ENCODE peak calls at places on chromosomes 2 and 18, in nine cellular contexts. Q is H9, K is right atrium auricular region, C is lower lobe of right lung, G is A549, P is brain microvascular endothelial cell, X is stomach, S is A673, M is IMR-90. Y is an unnamed sample.

GRCh38 chr2:122148128-122148792 is 392.8 kb downstream of the TSN start:
- DNase-seq in Q (no peak), K (no peak), C (no peak), G (no peak), P (no peak), X (no peak), S (no peak), M (no peak), Y (no peak)

GRCh38 chr18:212780-213179 is 54.4 kb downstream of the USP14 start:
- DNase-seq in Q (no peak), K (no peak), C (no peak), G (no peak), P (no peak), X (no peak), S (no peak), M (no peak), Y (no peak)

GRCh38 chr2:84300030-84301029 is 158.8 kb downstream of the SUCLG1 start:
- DNase-seq in Q (no peak), K (no peak), C (no peak), G (peak), P (no peak), X (no peak), S (no peak), M (no peak), Y (no peak)

GRCh38 chr2:46460241-46460921 is 19.0 kb upstream of the TMEM247 start:
- DNase-seq in Q (no peak), K (peak), C (no peak), G (no peak), P (no peak), X (peak), S (no peak), M (no peak), Y (no peak)

GRCh38 chr2:190837417-190837816 is 43.2 kb upstream of the GLS start:
- DNase-seq in Q (no peak), K (no peak), C (no peak), G (peak), P (no peak), X (no peak), S (no peak), M (peak), Y (no peak)

GRCh38 chr18:63322908-63323634 is 3.5 kb upstream of the BCL2 start:
- DNase-seq in Q (peak), K (no peak), C (no peak), G (peak), P (peak), X (peak), S (peak), M (peak), Y (peak)

GRCh38 chr2:180523629-180524340 is 456.6 kb upstream of the UBE2E3 start:
- DNase-seq in Q (no peak), K (no peak), C (no peak), G (peak), P (peak), X (no peak), S (no peak), M (peak), Y (no peak)

GRCh38 chr18:5630766-5631413 is 87.1 kb upstream of the EPB41L3 start:
- DNase-seq in Q (no peak), K (no peak), C (no peak), G (no peak), P (peak), X (no peak), S (no peak), M (no peak), Y (no peak)

GRCh38 chr2:79219383-79219988 is 59.9 kb upstream of the REG3A start:
- DNase-seq in Q (peak), K (no peak), C (no peak), G (peak), P (peak), X (peak), S (peak), M (peak), Y (peak)

GRCh38 chr2:132691556-132691955 is 21.6 kb upstream of the LYPD1 start:
- DNase-seq in Q (no peak), K (no peak), C (no peak), G (no peak), P (no peak), X (no peak), S (no peak), M (no peak), Y (no peak)

GRCh38 chr2:105782123-105782522 is 37.4 kb downstream of the NCK2 start:
- DNase-seq in Q (no peak), K (no peak), C (no peak), G (no peak), P (no peak), X (no peak), S (peak), M (no peak), Y (no peak)

GRCh38 chr2:95060446-95061118 is 35.1 kb downstream of the MAL start:
- DNase-seq in Q (peak), K (no peak), C (no peak), G (no peak), P (no peak), X (no peak), S (no peak), M (no peak), Y (no peak)

GRCh38 chr18:58316943-58317342 is 272.9 kb downstream of the NEDD4L start:
- DNase-seq in Q (no peak), K (no peak), C (no peak), G (no peak), P (no peak), X (no peak), S (no peak), M (no peak), Y (no peak)

GRCh38 chr2:133130548-133131246 is 437.6 kb downstream of the NCKAP5 start:
- DNase-seq in Q (no peak), K (no peak), C (no peak), G (peak), P (peak), X (no peak), S (peak), M (peak), Y (no peak)

GRCh38 chr2:143525536-143525935 is 396.3 kb downstream of the ARHGAP15 start:
- DNase-seq in Q (no peak), K (no peak), C (no peak), G (no peak), P (no peak), X (no peak), S (peak), M (no peak), Y (no peak)

GRCh38 chr2:168614291-168615018 is 158.4 kb downstream of the CERS6 start:
- DNase-seq in Q (no peak), K (no peak), C (no peak), G (no peak), P (no peak), X (no peak), S (peak), M (no peak), Y (no peak)

GRCh38 chr2:182589121-182589520 is 126.9 kb upstream of the DNAJC10 start:
- DNase-seq in Q (no peak), K (no peak), C (no peak), G (no peak), P (no peak), X (no peak), S (no peak), M (no peak), Y (no peak)

GRCh38 chr2:160388464-160389263 is 104.9 kb downstream of the RBMS1 start:
- DNase-seq in Q (no peak), K (no peak), C (peak), G (no peak), P (no peak), X (peak), S (no peak), M (no peak), Y (peak)

DNA sequence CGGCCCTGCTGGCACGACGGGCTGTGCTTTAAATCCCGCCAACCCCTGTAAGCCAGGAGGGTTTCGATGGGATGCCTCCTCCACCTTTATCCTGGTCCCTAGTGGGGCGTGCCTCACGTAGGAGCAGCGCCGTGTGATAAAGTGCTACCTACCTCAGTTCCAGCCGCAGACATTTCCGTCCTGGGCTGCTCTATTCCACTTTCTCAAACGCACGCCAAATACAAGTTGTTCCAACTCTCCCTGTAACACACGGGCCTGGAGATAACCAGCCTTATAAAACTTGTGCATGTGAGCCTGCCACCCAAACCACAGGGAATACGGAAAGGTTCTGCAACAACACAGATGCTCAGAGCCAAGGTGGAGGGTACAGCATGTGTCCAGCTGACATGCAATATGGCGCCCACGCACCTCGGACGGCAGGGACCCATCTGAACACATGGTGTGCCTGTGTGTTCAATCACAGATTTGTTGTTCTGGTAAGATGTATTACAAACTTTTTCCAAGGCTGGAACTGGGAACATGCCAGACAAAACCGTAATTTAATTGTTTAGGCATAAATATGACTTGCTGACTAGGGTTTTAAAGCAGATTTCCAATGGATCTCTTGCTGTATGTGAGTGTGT is 47.7 kb downstream of the ZNF516 start:
- DNase-seq in Q (no peak), K (no peak), C (peak), G (no peak), P (no peak), X (no peak), S (no peak), M (no peak), Y (no peak)
- H3K27ac ChIP-seq in Q (no peak), K (no peak), C (no peak), G (no peak), P (no peak), X (peak), S (no peak), M (no peak), Y (no peak)

GRCh38 chr2:227450196-227450851 is 21.6 kb upstream of the AGFG1 start:
- DNase-seq in Q (no peak), K (no peak), C (no peak), G (peak), P (no peak), X (no peak), S (no peak), M (no peak), Y (no peak)
- H3K27ac ChIP-seq in Q (no peak), K (peak), C (peak), G (peak), P (no peak), X (peak), S (peak), M (no peak), Y (no peak)

GRCh38 chr2:85477884-85478283 is 59.4 kb downstream of the SH2D6 start:
- DNase-seq in Q (no peak), K (no peak), C (no peak), G (no peak), P (no peak), X (no peak), S (no peak), M (no peak), Y (no peak)

GRCh38 chr2:85485815-85486214 is 53.2 kb upstream of the MAT2A start:
- DNase-seq in Q (no peak), K (no peak), C (no peak), G (no peak), P (no peak), X (no peak), S (no peak), M (no peak), Y (no peak)

GRCh38 chr2:85476624-85477023 is 58.1 kb downstream of the SH2D6 start:
- DNase-seq in Q (no peak), K (no peak), C (no peak), G (no peak), P (no peak), X (no peak), S (no peak), M (no peak), Y (no peak)

GRCh38 chr2:85481818-85482777 is 56.9 kb upstream of the MAT2A start:
- DNase-seq in Q (no peak), K (no peak), C (no peak), G (no peak), P (no peak), X (no peak), S (no peak), M (no peak), Y (no peak)
- H3K27ac ChIP-seq in Q (no peak), K (no peak), C (no peak), G (no peak), P (no peak), X (no peak), S (no peak), M (no peak), Y (no peak)

DNA sequence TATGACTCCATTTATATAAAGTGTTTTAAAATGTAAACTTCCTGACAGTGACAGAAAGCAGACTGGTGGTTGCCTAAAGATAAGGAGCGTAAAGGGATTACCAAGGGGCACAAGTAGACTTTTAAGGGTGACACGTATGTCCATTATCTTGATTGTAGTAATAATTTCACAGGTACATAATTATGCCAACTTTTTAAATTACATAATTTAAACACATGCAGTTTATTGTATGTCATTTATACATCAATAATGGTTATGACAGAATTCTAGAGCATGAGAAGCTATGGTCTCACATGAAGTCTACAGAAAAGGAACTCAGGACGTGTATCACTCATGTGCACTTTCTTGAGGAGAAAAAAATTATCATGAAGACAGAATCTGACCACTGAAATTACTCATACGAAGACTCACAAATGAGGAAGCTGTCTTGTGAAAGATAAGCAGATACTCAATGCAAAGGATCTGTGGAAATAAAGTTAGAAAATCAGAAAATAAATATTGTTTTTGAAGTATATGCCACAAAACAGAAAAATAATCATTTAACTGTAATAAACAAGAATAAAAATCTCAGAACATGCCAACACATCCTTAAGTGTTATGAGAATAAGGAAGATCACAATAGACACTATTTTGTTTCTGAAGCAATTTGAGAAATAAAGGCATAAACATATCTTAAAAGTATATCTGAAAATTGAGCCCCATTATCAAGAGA is 84.4 kb downstream of the TMEM131 start:
- DNase-seq in Q (no peak), K (no peak), C (no peak), G (no peak), P (peak), X (no peak), S (no peak), M (peak), Y (no peak)
- H3K27ac ChIP-seq in Q (no peak), K (no peak), C (no peak), G (no peak), P (no peak), X (no peak), S (no peak), M (no peak), Y (no peak)

GRCh38 chr18:12741351-12741750 is 38.5 kb downstream of the PSMG2 start:
- DNase-seq in Q (no peak), K (no peak), C (no peak), G (peak), P (peak), X (no peak), S (no peak), M (peak), Y (no peak)
- H3K27ac ChIP-seq in Q (no peak), K (no peak), C (no peak), G (peak), P (peak), X (no peak), S (no peak), M (no peak), Y (no peak)

Y was measured in CD4-positive, CD25-positive, alpha-beta regulatory T cell.